ENCODE peak calls at places on chromosomes 12 and 14, in five cellular contexts. Y is endothelial cell; Q is stimulated activated naive B cell treated with anti-CD40 and anti-IgM and Interleukin-4, amounts not matched to agents 10 μg/mL and 1 μg/mL and 100 μg/mL, for 72 hours; T is AG09319; B is HFF-Myc. L is an unnamed sample.

GRCh38 chr14:104752735-104753527 is at the start of gene SIVA1:
- DNase-seq in T (peak; percentile 98), B (peak; percentile 91), Y (peak; percentile 100), Q (peak; percentile 99), L (peak; percentile 100)

GRCh38 chr12:17215754-17216153 is 609.8 kb upstream of the LMO3 start:
- DNase-seq in T (no peak), Y (no peak), B (no peak), Q (no peak), L (no peak)

GRCh38 chr14:21026988-21027315 is 2.1 kb upstream of the NDRG2 start:
- DNase-seq in T (no peak), Y (no peak), Q (no peak), B (no peak), L (no peak)

GRCh38 chr14:74825008-74825407 is 50.9 kb downstream of the PROX2 start:
- DNase-seq in Y (no peak), Q (no peak), B (no peak), T (peak; percentile 35), L (no peak)

GRCh38 chr12:5506821-5507231 is 74.9 kb downstream of the NTF3 start:
- DNase-seq in T (no peak), B (no peak), Q (no peak), Y (no peak), L (no peak)

GRCh38 chr14:34593740-34594375 is 36.1 kb downstream of the SNX6 start:
- DNase-seq in B (no peak), T (no peak), Y (no peak), Q (no peak), L (no peak)

GRCh38 chr12:42091769-42092168 is 52.9 kb downstream of the GXYLT1 start:
- DNase-seq in T (no peak), Q (no peak), Y (no peak), B (no peak), L (no peak)

GRCh38 chr12:50400104-50400637 is 514 bp upstream of the LARP4 start:
- DNase-seq in Y (no peak), T (no peak), B (no peak), Q (no peak), L (no peak)

GRCh38 chr12:88623777-88624548 is 43.7 kb upstream of the KITLG start:
- DNase-seq in B (no peak), Q (no peak), T (no peak), Y (no peak), L (no peak)

GRCh38 chr14:30440986-30441385 is 118.0 kb upstream of the G2E3 start:
- DNase-seq in Y (no peak), Q (no peak), T (no peak), B (no peak), L (no peak)

GRCh38 chr12:58408516-58408915 is 467.1 kb downstream of the ATP23 start:
- DNase-seq in Y (no peak), Q (no peak), T (no peak), B (peak; percentile 48), L (no peak)

GRCh38 chr12:122851820-122852219 is 16.6 kb downstream of the HIP1R start:
- DNase-seq in B (no peak), Q (no peak), T (no peak), Y (peak; percentile 38), L (no peak)

L was measured in nephron progenitor cell.